ENCODE peak calls at places on chromosomes 11 and 22, in eight cellular contexts. One of them, this sample, is unnamed.

GRCh38 chr11:62030071-62030684 is 62.7 kb upstream of the FTH1 start:
- DNase-seq in ovary: no peak
- DNase-seq in H1: peak; percentile 13
- DNase-seq in lower lobe of right lung: no peak
- DNase-seq in CD4-positive, alpha-beta T cell: no peak
- DNase-seq in CD8-positive, alpha-beta T cell: no peak
- DNase-seq in upper lobe of right lung: no peak
- DNase-seq in brain microvascular endothelial cell: no peak
- DNase-seq in this sample: no peak

GRCh38 chr11:1923201-1923956 is 3.9 kb downstream of the TNNT3 start:
- DNase-seq in ovary: no peak
- DNase-seq in CD8-positive, alpha-beta T cell: no peak
- DNase-seq in CD4-positive, alpha-beta T cell: no peak
- DNase-seq in upper lobe of right lung: no peak
- DNase-seq in lower lobe of right lung: no peak
- DNase-seq in H1: no peak
- DNase-seq in brain microvascular endothelial cell: no peak
- DNase-seq in this sample: no peak

GRCh38 chr11:123527526-123527925 is 97.5 kb downstream of the GRAMD1B start:
- DNase-seq in CD8-positive, alpha-beta T cell: no peak
- DNase-seq in brain microvascular endothelial cell: no peak
- DNase-seq in lower lobe of right lung: no peak
- DNase-seq in ovary: no peak
- DNase-seq in CD4-positive, alpha-beta T cell: no peak
- DNase-seq in upper lobe of right lung: no peak
- DNase-seq in H1: no peak
- DNase-seq in this sample: no peak

GRCh38 chr11:116964269-116964668 is 126.8 kb upstream of the APOA1 start:
- DNase-seq in brain microvascular endothelial cell: no peak
- DNase-seq in lower lobe of right lung: no peak
- DNase-seq in upper lobe of right lung: no peak
- DNase-seq in CD8-positive, alpha-beta T cell: no peak
- DNase-seq in CD4-positive, alpha-beta T cell: no peak
- DNase-seq in H1: no peak
- DNase-seq in ovary: no peak
- DNase-seq in this sample: no peak

GRCh38 chr11:110076388-110076965 is 16.7 kb upstream of the ZC3H12C start:
- DNase-seq in CD8-positive, alpha-beta T cell: no peak
- DNase-seq in brain microvascular endothelial cell: no peak
- DNase-seq in ovary: no peak
- DNase-seq in lower lobe of right lung: no peak
- DNase-seq in CD4-positive, alpha-beta T cell: no peak
- DNase-seq in H1: no peak
- DNase-seq in upper lobe of right lung: no peak
- DNase-seq in this sample: no peak

GRCh38 chr11:70220136-70220535 is 17.0 kb downstream of the FADD start:
- DNase-seq in ovary: no peak
- DNase-seq in brain microvascular endothelial cell: no peak
- DNase-seq in lower lobe of right lung: peak; percentile 20
- DNase-seq in upper lobe of right lung: no peak
- DNase-seq in CD8-positive, alpha-beta T cell: no peak
- DNase-seq in H1: no peak
- DNase-seq in CD4-positive, alpha-beta T cell: no peak
- DNase-seq in this sample: no peak

GRCh38 chr11:118144869-118145268 is 7.8 kb downstream of the SCN4B start:
- DNase-seq in H1: no peak
- DNase-seq in brain microvascular endothelial cell: no peak
- DNase-seq in CD4-positive, alpha-beta T cell: no peak
- DNase-seq in ovary: no peak
- DNase-seq in CD8-positive, alpha-beta T cell: no peak
- DNase-seq in lower lobe of right lung: no peak
- DNase-seq in upper lobe of right lung: peak; percentile 56
- DNase-seq in this sample: no peak

GRCh38 chr22:29679316-29679715 is 40.5 kb upstream of the CABP7 start:
- DNase-seq in ovary: no peak
- DNase-seq in H1: no peak
- DNase-seq in upper lobe of right lung: no peak
- DNase-seq in brain microvascular endothelial cell: no peak
- DNase-seq in lower lobe of right lung: no peak
- DNase-seq in CD4-positive, alpha-beta T cell: no peak
- DNase-seq in CD8-positive, alpha-beta T cell: no peak
- DNase-seq in this sample: no peak

DNA sequence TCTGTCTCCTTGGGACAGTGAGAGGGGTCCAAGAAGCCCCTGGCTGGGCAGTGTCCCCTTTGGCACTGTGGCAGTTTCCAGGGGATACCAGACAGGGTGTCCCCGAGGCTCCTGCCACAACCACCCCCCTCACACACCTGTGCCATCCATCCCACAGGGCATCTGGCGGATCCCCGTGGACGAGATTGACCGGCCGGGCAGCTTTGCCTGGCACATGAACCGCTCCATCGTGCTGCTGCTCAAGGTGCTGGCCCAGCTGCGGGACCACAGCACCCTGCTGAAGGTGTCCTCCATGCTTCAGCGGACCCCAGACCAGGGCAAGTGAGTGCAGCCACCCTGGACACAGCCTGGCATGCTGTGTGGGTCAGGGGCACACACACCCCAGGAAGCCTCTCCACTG is 17.0 kb upstream of the SUSD2 start:
- DNase-seq in ovary: no peak
- DNase-seq in CD4-positive, alpha-beta T cell: no peak
- DNase-seq in H1: no peak
- DNase-seq in upper lobe of right lung: no peak
- DNase-seq in CD8-positive, alpha-beta T cell: no peak
- DNase-seq in brain microvascular endothelial cell: no peak
- DNase-seq in lower lobe of right lung: no peak
- DNase-seq in this sample: no peak
- H3K27ac ChIP-seq in ovary: no peak overlapping the region
- H3K27ac ChIP-seq in CD4-positive, alpha-beta T cell: no peak overlapping the region
- H3K27ac ChIP-seq in H1: no peak overlapping the region
- H3K27ac ChIP-seq in upper lobe of right lung: no peak overlapping the region
- H3K27ac ChIP-seq in CD8-positive, alpha-beta T cell: no peak overlapping the region
- H3K27ac ChIP-seq in brain microvascular endothelial cell: no peak overlapping the region
- H3K27ac ChIP-seq in lower lobe of right lung: no peak overlapping the region
- H3K27ac ChIP-seq in this sample: no peak overlapping the region

GRCh38 chr11:107857550-107858216 is 904 bp downstream of the SLC35F2 start:
- DNase-seq in H1: no peak
- DNase-seq in lower lobe of right lung: no peak
- DNase-seq in brain microvascular endothelial cell: peak; percentile 7
- DNase-seq in ovary: no peak
- DNase-seq in upper lobe of right lung: peak; percentile 69
- DNase-seq in CD8-positive, alpha-beta T cell: no peak
- DNase-seq in CD4-positive, alpha-beta T cell: no peak
- DNase-seq in this sample: no peak
- TF ChIP-seq CTCF in H1: no peak
- TF ChIP-seq CTCF in lower lobe of right lung: no peak
- TF ChIP-seq CTCF in brain microvascular endothelial cell: no peak
- TF ChIP-seq CTCF in ovary: no peak
- TF ChIP-seq CTCF in upper lobe of right lung: no peak
- TF ChIP-seq CTCF in CD8-positive, alpha-beta T cell: no peak
- TF ChIP-seq CTCF in CD4-positive, alpha-beta T cell: no peak
- TF ChIP-seq CTCF in this sample: no peak

GRCh38 chr11:65586247-65586630 is 9.4 kb downstream of the KCNK7 start:
- DNase-seq in lower lobe of right lung: no peak
- DNase-seq in CD4-positive, alpha-beta T cell: no peak
- DNase-seq in H1: no peak
- DNase-seq in upper lobe of right lung: no peak
- DNase-seq in ovary: no peak
- DNase-seq in brain microvascular endothelial cell: no peak
- DNase-seq in CD8-positive, alpha-beta T cell: no peak
- DNase-seq in this sample: no peak

GRCh38 chr11:65586676-65587075 is 8.9 kb downstream of the KCNK7 start:
- DNase-seq in CD4-positive, alpha-beta T cell: no peak
- DNase-seq in upper lobe of right lung: no peak
- DNase-seq in CD8-positive, alpha-beta T cell: no peak
- DNase-seq in H1: no peak
- DNase-seq in lower lobe of right lung: no peak
- DNase-seq in ovary: no peak
- DNase-seq in brain microvascular endothelial cell: no peak
- DNase-seq in this sample: no peak

GRCh38 chr11:65589444-65590239 is 6.0 kb downstream of the KCNK7 start:
- DNase-seq in upper lobe of right lung: no peak
- DNase-seq in brain microvascular endothelial cell: no peak
- DNase-seq in CD4-positive, alpha-beta T cell: no peak
- DNase-seq in ovary: peak; percentile 27
- DNase-seq in lower lobe of right lung: no peak
- DNase-seq in CD8-positive, alpha-beta T cell: no peak
- DNase-seq in H1: no peak
- DNase-seq in this sample: no peak

GRCh38 chr11:65590240-65590738 is 5.3 kb downstream of the KCNK7 start:
- DNase-seq in brain microvascular endothelial cell: no peak
- DNase-seq in ovary: peak; percentile 73
- DNase-seq in H1: no peak
- DNase-seq in CD4-positive, alpha-beta T cell: no peak
- DNase-seq in CD8-positive, alpha-beta T cell: no peak
- DNase-seq in lower lobe of right lung: no peak
- DNase-seq in upper lobe of right lung: no peak
- DNase-seq in this sample: no peak

GRCh38 chr11:65588199-65589054 is 7.2 kb downstream of the KCNK7 start:
- DNase-seq in CD4-positive, alpha-beta T cell: peak; percentile 69
- DNase-seq in upper lobe of right lung: peak; percentile 79
- DNase-seq in brain microvascular endothelial cell: no peak
- DNase-seq in ovary: peak; percentile 40
- DNase-seq in H1: no peak
- DNase-seq in CD8-positive, alpha-beta T cell: peak; percentile 75
- DNase-seq in lower lobe of right lung: peak; percentile 79
- DNase-seq in this sample: no peak
- H3K27ac ChIP-seq in CD4-positive, alpha-beta T cell: peak overlapping the region; percentile 1
- H3K27ac ChIP-seq in upper lobe of right lung: peak overlapping the region; percentile 39
- H3K27ac ChIP-seq in brain microvascular endothelial cell: no peak overlapping the region
- H3K27ac ChIP-seq in ovary: no peak overlapping the region
- H3K27ac ChIP-seq in H1: no peak overlapping the region
- H3K27ac ChIP-seq in CD8-positive, alpha-beta T cell: no peak overlapping the region
- H3K27ac ChIP-seq in lower lobe of right lung: peak overlapping the region; percentile 74
- H3K27ac ChIP-seq in this sample: peak overlapping the region; percentile 43

GRCh38 chr11:67289226-67289650 is at the start of gene ANKRD13D:
- DNase-seq in H1: no peak
- DNase-seq in CD4-positive, alpha-beta T cell: peak; percentile 44
- DNase-seq in upper lobe of right lung: no peak
- DNase-seq in CD8-positive, alpha-beta T cell: no peak
- DNase-seq in ovary: no peak
- DNase-seq in brain microvascular endothelial cell: no peak
- DNase-seq in lower lobe of right lung: peak; percentile 74
- DNase-seq in this sample: no peak
- TF ChIP-seq CTCF in H1: no peak
- TF ChIP-seq CTCF in CD4-positive, alpha-beta T cell: peak; percentile 5
- TF ChIP-seq CTCF in upper lobe of right lung: no peak
- TF ChIP-seq CTCF in CD8-positive, alpha-beta T cell: no peak
- TF ChIP-seq CTCF in ovary: no peak
- TF ChIP-seq CTCF in brain microvascular endothelial cell: no peak
- TF ChIP-seq CTCF in lower lobe of right lung: no peak
- TF ChIP-seq CTCF in this sample: no peak

DNA sequence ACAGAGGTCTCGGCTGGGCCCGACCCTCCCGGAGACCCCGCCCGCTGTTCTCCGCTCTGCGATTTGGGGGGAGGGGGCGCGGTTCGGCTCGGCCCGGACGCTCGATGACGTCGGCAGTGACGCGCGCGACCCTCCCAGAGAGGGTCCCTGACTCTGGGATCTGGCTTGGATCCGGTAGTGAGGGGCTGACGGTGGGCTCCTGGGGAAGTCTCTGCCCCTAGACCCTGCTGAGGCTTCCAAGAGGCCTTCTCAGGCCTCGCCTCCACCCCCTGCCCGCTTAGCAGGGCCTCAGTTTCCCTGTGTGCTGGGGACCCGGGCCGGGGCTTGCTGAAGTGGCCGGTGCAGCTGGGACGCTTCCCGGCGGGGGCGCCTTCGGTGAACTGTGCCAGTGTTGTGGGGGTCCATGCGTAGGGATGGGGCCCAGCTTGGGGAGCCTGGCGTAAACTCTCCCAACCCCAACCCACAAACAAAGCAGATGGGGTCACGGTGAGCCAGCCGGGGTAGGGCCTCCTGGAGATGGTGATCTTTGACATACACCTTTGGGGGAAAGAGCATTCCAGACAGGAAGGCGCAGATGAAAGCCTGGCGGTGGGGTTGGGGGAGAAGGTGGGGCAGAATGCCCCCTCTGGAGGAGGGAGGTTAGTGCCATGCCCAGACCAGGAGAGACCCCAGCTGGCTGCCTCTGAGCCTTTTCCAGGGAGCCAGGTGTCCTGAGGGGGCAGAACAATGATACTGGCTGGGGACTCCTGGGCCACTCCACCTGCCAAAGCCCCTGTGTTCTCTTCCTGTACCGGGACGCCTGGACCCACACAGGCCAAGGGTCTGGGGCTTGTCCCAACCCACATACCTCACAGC is 1.0 kb downstream of the B4GALNT4 start:
- DNase-seq in ovary: peak; percentile 70
- DNase-seq in upper lobe of right lung: peak; percentile 65
- DNase-seq in brain microvascular endothelial cell: no peak
- DNase-seq in CD4-positive, alpha-beta T cell: no peak
- DNase-seq in H1: no peak
- DNase-seq in lower lobe of right lung: peak; percentile 28
- DNase-seq in CD8-positive, alpha-beta T cell: no peak
- DNase-seq in this sample: no peak
- H3K27ac ChIP-seq in ovary: peak overlapping the region; percentile 52
- H3K27ac ChIP-seq in upper lobe of right lung: no peak overlapping the region
- H3K27ac ChIP-seq in brain microvascular endothelial cell: no peak overlapping the region
- H3K27ac ChIP-seq in CD4-positive, alpha-beta T cell: no peak overlapping the region
- H3K27ac ChIP-seq in H1: peak overlapping the region; percentile 45
- H3K27ac ChIP-seq in lower lobe of right lung: no peak overlapping the region
- H3K27ac ChIP-seq in CD8-positive, alpha-beta T cell: no peak overlapping the region
- H3K27ac ChIP-seq in this sample: peak overlapping the region; percentile 81

GRCh38 chr11:12771875-12772274 is 97.7 kb downstream of the TEAD1 start:
- DNase-seq in lower lobe of right lung: no peak
- DNase-seq in upper lobe of right lung: no peak
- DNase-seq in CD8-positive, alpha-beta T cell: no peak
- DNase-seq in H1: no peak
- DNase-seq in ovary: no peak
- DNase-seq in CD4-positive, alpha-beta T cell: no peak
- DNase-seq in brain microvascular endothelial cell: no peak
- DNase-seq in this sample: no peak
- TF ChIP-seq CTCF in lower lobe of right lung: no peak
- TF ChIP-seq CTCF in upper lobe of right lung: no peak
- TF ChIP-seq CTCF in CD8-positive, alpha-beta T cell: no peak
- TF ChIP-seq CTCF in H1: no peak
- TF ChIP-seq CTCF in ovary: no peak
- TF ChIP-seq CTCF in CD4-positive, alpha-beta T cell: no peak
- TF ChIP-seq CTCF in brain microvascular endothelial cell: no peak
- TF ChIP-seq CTCF in this sample: no peak